ENCODE peak calls at places on chromosome 11, in four cellular contexts. S is dorsolateral prefrontal cortex, V is Kasumi-1, H is fibroblast of villous mesenchyme. T is an unnamed sample.

GRCh38 chr11:119726585-119727522 is 2.1 kb downstream of the NECTIN1 start:
- DNase-seq in S (no peak), V (no peak), H (no peak), T (no peak)

GRCh38 chr11:62444271-62444833 is 25.5 kb downstream of the SCGB1A1 start:
- DNase-seq in S (peak; percentile 44), V (peak; percentile 28), H (peak; percentile 62), T (peak; percentile 30)

GRCh38 chr11:69467196-69467595 is 14.3 kb upstream of the LINC01488 start:
- DNase-seq in S (no peak), V (no peak), H (no peak), T (no peak)

GRCh38 chr11:32774081-32774480 is 20.4 kb downstream of the CCDC73 start:
- DNase-seq in S (no peak), V (no peak), H (no peak), T (no peak)

GRCh38 chr11:63280920-63281319 is 37.5 kb upstream of the SLC22A25 start:
- DNase-seq in S (no peak), V (no peak), H (no peak), T (no peak)

GRCh38 chr11:59680287-59681154 is 11.7 kb upstream of the PATL1 start:
- DNase-seq in S (no peak), V (peak; percentile 89), H (peak; percentile 94), T (peak; percentile 75)

GRCh38 chr11:126816655-126817054 is 183.9 kb downstream of the KIRREL3 start:
- DNase-seq in S (no peak), V (no peak), H (no peak), T (peak; percentile 27)

GRCh38 chr11:104798794-104799193 is 99.5 kb downstream of the CASP12 start:
- DNase-seq in S (no peak), V (no peak), H (no peak), T (no peak)

GRCh38 chr11:763073-763463 is 14.2 kb downstream of the GATD1 start:
- DNase-seq in S (no peak), V (no peak), H (no peak), T (peak; percentile 64)

GRCh38 chr11:110573411-110573810 is 138.8 kb downstream of the ARHGAP20 start:
- DNase-seq in S (no peak), V (no peak), H (no peak), T (no peak)

GRCh38 chr11:27242591-27242990 is 120.4 kb downstream of the CCDC34 start:
- DNase-seq in S (no peak), V (no peak), H (peak; percentile 7), T (no peak)

GRCh38 chr11:131278472-131278871 is 91.9 kb upstream of the NTM start:
- DNase-seq in S (no peak), V (no peak), H (no peak), T (no peak)

GRCh38 chr11:103946793-103947565 is 89.5 kb upstream of the DDI1 start:
- DNase-seq in S (no peak), V (no peak), H (peak; percentile 56), T (no peak)

GRCh38 chr11:14029971-14030531 is 67.5 kb downstream of the SPON1 start:
- DNase-seq in S (no peak), V (no peak), H (peak; percentile 27), T (peak; percentile 79)

GRCh38 chr11:82714346-82715174 is 19.1 kb downstream of the FAM181B start:
- DNase-seq in S (no peak), V (no peak), H (no peak), T (no peak)

GRCh38 chr11:17927643-17928343 is 85.1 kb downstream of the SERGEF start:
- DNase-seq in S (no peak), V (no peak), H (peak; percentile 82), T (no peak)

GRCh38 chr11:72135891-72136676 is 559 bp downstream of the FOLR3 start:
- DNase-seq in S (no peak), V (no peak), H (peak; percentile 58), T (no peak)

GRCh38 chr11:1830500-1831223 is 4.1 kb upstream of the SYT8 start:
- DNase-seq in S (no peak), V (no peak), H (peak; percentile 24), T (peak; percentile 93)

GRCh38 chr11:14905104-14906033 is 13.3 kb upstream of the CYP2R1 start:
- DNase-seq in S (peak; percentile 32), V (peak; percentile 64), H (peak; percentile 33), T (peak; percentile 43)

GRCh38 chr11:124749920-124750319 is 2.1 kb downstream of the VSIG2 start:
- DNase-seq in S (no peak), V (no peak), H (no peak), T (no peak)

GRCh38 chr11:19625438-19625837 is 87.2 kb upstream of the NAV2 start:
- DNase-seq in S (no peak), V (no peak), H (no peak), T (no peak)